ENCODE peak calls at places on chromosomes 5 and 9, in nine cellular contexts. One of them, this sample, is unnamed.

GRCh38 chr5:22908129-22908528 is 55.0 kb upstream of the CDH12 start:
- DNase-seq in SW 1271: no peak
- DNase-seq in colonic mucosa: no peak
- DNase-seq in CD14-positive monocyte: no peak
- DNase-seq in tibial artery: no peak
- DNase-seq in cardiac fibroblast: peak
- DNase-seq in cardiac septum: no peak
- DNase-seq in effector memory CD4-positive, alpha-beta T cell: no peak
- DNase-seq in T1000: no peak
- DNase-seq in this sample: peak

GRCh38 chr9:76162751-76163500 is 231.3 kb downstream of the RFK start:
- DNase-seq in SW 1271: no peak
- DNase-seq in colonic mucosa: no peak
- DNase-seq in CD14-positive monocyte: no peak
- DNase-seq in tibial artery: no peak
- DNase-seq in cardiac fibroblast: no peak
- DNase-seq in cardiac septum: no peak
- DNase-seq in effector memory CD4-positive, alpha-beta T cell: no peak
- DNase-seq in T1000: no peak
- DNase-seq in this sample: peak

GRCh38 chr5:148785223-148785622 is 41.2 kb upstream of the ADRB2 start:
- DNase-seq in SW 1271: no peak
- DNase-seq in colonic mucosa: no peak
- DNase-seq in CD14-positive monocyte: no peak
- DNase-seq in tibial artery: no peak
- DNase-seq in cardiac fibroblast: no peak
- DNase-seq in cardiac septum: no peak
- DNase-seq in effector memory CD4-positive, alpha-beta T cell: no peak
- DNase-seq in T1000: no peak
- DNase-seq in this sample: no peak

GRCh38 chr5:148035676-148036075 is 28.1 kb upstream of the SPINK5 start:
- DNase-seq in SW 1271: no peak
- DNase-seq in colonic mucosa: no peak
- DNase-seq in CD14-positive monocyte: no peak
- DNase-seq in tibial artery: no peak
- DNase-seq in cardiac fibroblast: no peak
- DNase-seq in cardiac septum: no peak
- DNase-seq in effector memory CD4-positive, alpha-beta T cell: no peak
- DNase-seq in T1000: no peak
- DNase-seq in this sample: no peak

GRCh38 chr9:137445275-137445807 is 4.2 kb upstream of the ENTPD8 start:
- DNase-seq in SW 1271: peak
- DNase-seq in colonic mucosa: peak
- DNase-seq in CD14-positive monocyte: peak
- DNase-seq in tibial artery: peak
- DNase-seq in cardiac fibroblast: peak
- DNase-seq in cardiac septum: peak
- DNase-seq in effector memory CD4-positive, alpha-beta T cell: peak
- DNase-seq in T1000: peak
- DNase-seq in this sample: peak

GRCh38 chr5:179919487-179920060 is 11.9 kb upstream of the TBC1D9B start:
- DNase-seq in SW 1271: no peak
- DNase-seq in colonic mucosa: no peak
- DNase-seq in CD14-positive monocyte: no peak
- DNase-seq in tibial artery: no peak
- DNase-seq in cardiac fibroblast: no peak
- DNase-seq in cardiac septum: no peak
- DNase-seq in effector memory CD4-positive, alpha-beta T cell: no peak
- DNase-seq in T1000: no peak
- DNase-seq in this sample: no peak

GRCh38 chr5:178208540-178209227 is 4.4 kb downstream of the HNRNPAB start:
- DNase-seq in SW 1271: no peak
- DNase-seq in colonic mucosa: peak
- DNase-seq in CD14-positive monocyte: no peak
- DNase-seq in tibial artery: peak
- DNase-seq in cardiac fibroblast: no peak
- DNase-seq in cardiac septum: peak
- DNase-seq in effector memory CD4-positive, alpha-beta T cell: no peak
- DNase-seq in T1000: no peak
- DNase-seq in this sample: peak

GRCh38 chr5:1726469-1726865 is 73.2 kb downstream of the MRPL36 start:
- DNase-seq in SW 1271: no peak
- DNase-seq in colonic mucosa: peak
- DNase-seq in CD14-positive monocyte: peak
- DNase-seq in tibial artery: peak
- DNase-seq in cardiac fibroblast: no peak
- DNase-seq in cardiac septum: no peak
- DNase-seq in effector memory CD4-positive, alpha-beta T cell: no peak
- DNase-seq in T1000: no peak
- DNase-seq in this sample: no peak

GRCh38 chr5:147613359-147613758 is 103.5 kb upstream of the DPYSL3 start:
- DNase-seq in SW 1271: no peak
- DNase-seq in colonic mucosa: no peak
- DNase-seq in CD14-positive monocyte: no peak
- DNase-seq in tibial artery: no peak
- DNase-seq in cardiac fibroblast: peak
- DNase-seq in cardiac septum: no peak
- DNase-seq in effector memory CD4-positive, alpha-beta T cell: no peak
- DNase-seq in T1000: no peak
- DNase-seq in this sample: peak

GRCh38 chr9:100472725-100473261 is at the start of gene TMEFF1:
- DNase-seq in SW 1271: no peak
- DNase-seq in colonic mucosa: peak
- DNase-seq in CD14-positive monocyte: no peak
- DNase-seq in tibial artery: no peak
- DNase-seq in cardiac fibroblast: no peak
- DNase-seq in cardiac septum: no peak
- DNase-seq in effector memory CD4-positive, alpha-beta T cell: no peak
- DNase-seq in T1000: no peak
- DNase-seq in this sample: peak

GRCh38 chr5:37930350-37930749 is 90.5 kb upstream of the GDNF start:
- DNase-seq in SW 1271: no peak
- DNase-seq in colonic mucosa: no peak
- DNase-seq in CD14-positive monocyte: no peak
- DNase-seq in tibial artery: no peak
- DNase-seq in cardiac fibroblast: no peak
- DNase-seq in cardiac septum: no peak
- DNase-seq in effector memory CD4-positive, alpha-beta T cell: no peak
- DNase-seq in T1000: no peak
- DNase-seq in this sample: no peak

GRCh38 chr5:82276800-82277612 is 1.1 kb downstream of the RPS23 start:
- DNase-seq in SW 1271: no peak
- DNase-seq in colonic mucosa: no peak
- DNase-seq in CD14-positive monocyte: no peak
- DNase-seq in tibial artery: no peak
- DNase-seq in cardiac fibroblast: no peak
- DNase-seq in cardiac septum: no peak
- DNase-seq in effector memory CD4-positive, alpha-beta T cell: no peak
- DNase-seq in T1000: no peak
- DNase-seq in this sample: no peak

GRCh38 chr5:109964136-109964535 is 274.4 kb downstream of the MAN2A1 start:
- DNase-seq in SW 1271: no peak
- DNase-seq in colonic mucosa: no peak
- DNase-seq in CD14-positive monocyte: no peak
- DNase-seq in tibial artery: no peak
- DNase-seq in cardiac fibroblast: no peak
- DNase-seq in cardiac septum: no peak
- DNase-seq in effector memory CD4-positive, alpha-beta T cell: no peak
- DNase-seq in T1000: no peak
- DNase-seq in this sample: no peak

GRCh38 chr5:37272564-37272963 is 23.4 kb upstream of the CPLANE1 start:
- DNase-seq in SW 1271: peak
- DNase-seq in colonic mucosa: no peak
- DNase-seq in CD14-positive monocyte: no peak
- DNase-seq in tibial artery: no peak
- DNase-seq in cardiac fibroblast: peak
- DNase-seq in cardiac septum: no peak
- DNase-seq in effector memory CD4-positive, alpha-beta T cell: no peak
- DNase-seq in T1000: peak
- DNase-seq in this sample: no peak

GRCh38 chr9:79555474-79555873 is 16.3 kb upstream of the TLE4 start:
- DNase-seq in SW 1271: no peak
- DNase-seq in colonic mucosa: peak
- DNase-seq in CD14-positive monocyte: no peak
- DNase-seq in tibial artery: no peak
- DNase-seq in cardiac fibroblast: no peak
- DNase-seq in cardiac septum: no peak
- DNase-seq in effector memory CD4-positive, alpha-beta T cell: no peak
- DNase-seq in T1000: peak
- DNase-seq in this sample: peak

GRCh38 chr5:116600876-116601275 is 26.3 kb upstream of the SEMA6A start:
- DNase-seq in SW 1271: no peak
- DNase-seq in colonic mucosa: no peak
- DNase-seq in CD14-positive monocyte: no peak
- DNase-seq in tibial artery: no peak
- DNase-seq in cardiac fibroblast: peak
- DNase-seq in cardiac septum: no peak
- DNase-seq in effector memory CD4-positive, alpha-beta T cell: no peak
- DNase-seq in T1000: no peak
- DNase-seq in this sample: peak

GRCh38 chr5:143355710-143356109 is 47.8 kb downstream of the NR3C1 start:
- DNase-seq in SW 1271: peak
- DNase-seq in colonic mucosa: peak
- DNase-seq in CD14-positive monocyte: peak
- DNase-seq in tibial artery: peak
- DNase-seq in cardiac fibroblast: peak
- DNase-seq in cardiac septum: no peak
- DNase-seq in effector memory CD4-positive, alpha-beta T cell: peak
- DNase-seq in T1000: peak
- DNase-seq in this sample: peak

GRCh38 chr9:73170185-73170957 is 18.7 kb downstream of the ANXA1 start:
- DNase-seq in SW 1271: no peak
- DNase-seq in colonic mucosa: no peak
- DNase-seq in CD14-positive monocyte: no peak
- DNase-seq in tibial artery: no peak
- DNase-seq in cardiac fibroblast: no peak
- DNase-seq in cardiac septum: no peak
- DNase-seq in effector memory CD4-positive, alpha-beta T cell: no peak
- DNase-seq in T1000: no peak
- DNase-seq in this sample: no peak

GRCh38 chr5:126098330-126099017 is 324.7 kb upstream of the GRAMD2B start:
- DNase-seq in SW 1271: no peak
- DNase-seq in colonic mucosa: no peak
- DNase-seq in CD14-positive monocyte: no peak
- DNase-seq in tibial artery: no peak
- DNase-seq in cardiac fibroblast: peak
- DNase-seq in cardiac septum: no peak
- DNase-seq in effector memory CD4-positive, alpha-beta T cell: no peak
- DNase-seq in T1000: no peak
- DNase-seq in this sample: no peak

GRCh38 chr9:10252174-10252573 is 360.6 kb downstream of the PTPRD start:
- DNase-seq in SW 1271: no peak
- DNase-seq in colonic mucosa: no peak
- DNase-seq in CD14-positive monocyte: no peak
- DNase-seq in tibial artery: no peak
- DNase-seq in cardiac fibroblast: no peak
- DNase-seq in cardiac septum: peak
- DNase-seq in effector memory CD4-positive, alpha-beta T cell: no peak
- DNase-seq in T1000: no peak
- DNase-seq in this sample: peak

GRCh38 chr9:91001146-91001611 is 199.6 kb downstream of the SYK start:
- DNase-seq in SW 1271: no peak
- DNase-seq in colonic mucosa: no peak
- DNase-seq in CD14-positive monocyte: no peak
- DNase-seq in tibial artery: no peak
- DNase-seq in cardiac fibroblast: peak
- DNase-seq in cardiac septum: no peak
- DNase-seq in effector memory CD4-positive, alpha-beta T cell: no peak
- DNase-seq in T1000: peak
- DNase-seq in this sample: no peak